ENCODE peak calls at places on chromosomes 13 and 19, in four cellular contexts. D, F, K and C are unnamed samples.

GRCh38 chr13:50170447-50171037 is 155.3 kb downstream of the KCNRG start:
- DNase-seq in D (no peak), F (peak; percentile 42), K (no peak), C (no peak)

GRCh38 chr13:32669030-32669646 is 82.9 kb downstream of the PDS5B start:
- DNase-seq in D (no peak), F (peak; percentile 68), K (no peak), C (no peak)

GRCh38 chr13:24516919-24517318 is 4.3 kb upstream of the PARP4 start:
- DNase-seq in D (no peak), F (no peak), K (no peak), C (no peak)

GRCh38 chr19:56566904-56567273 is 379 bp upstream of the ZNF470 start:
- DNase-seq in D (peak; percentile 63), F (peak; percentile 39), K (no peak), C (peak; percentile 49)

GRCh38 chr19:7346488-7346971 is 2.2 kb upstream of the ARHGEF18 start:
- DNase-seq in D (no peak), F (no peak), K (no peak), C (no peak)

GRCh38 chr13:65999441-65999840 is 1230.7 kb downstream of the PCDH9 start:
- DNase-seq in D (no peak), F (no peak), K (no peak), C (no peak)

GRCh38 chr13:51697181-51697580 is 106.8 kb downstream of the DHRS12 start:
- DNase-seq in D (no peak), F (peak; percentile 10), K (no peak), C (no peak)

GRCh38 chr19:23440207-23440606 is 44.9 kb upstream of the ZNF91 start:
- DNase-seq in D (no peak), F (no peak), K (no peak), C (peak; percentile 27)

GRCh38 chr19:14434157-14434501 is 1.0 kb downstream of the PKN1 start:
- DNase-seq in D (no peak), F (no peak), K (no peak), C (no peak)

GRCh38 chr13:111429064-111429558 is 108.7 kb downstream of the TEX29 start:
- DNase-seq in D (peak; percentile 70), F (peak; percentile 30), K (no peak), C (peak; percentile 82)

GRCh38 chr19:11481777-11482383 is 1.0 kb upstream of the ELAVL3 start:
- DNase-seq in D (peak; percentile 82), F (peak; percentile 81), K (peak; percentile 59), C (peak; percentile 97)

GRCh38 chr13:46297338-46297737 is 85.6 kb downstream of the LRRC63 start:
- DNase-seq in D (no peak), F (peak; percentile 15), K (no peak), C (no peak)

GRCh38 chr13:75482070-75482819 is at the start of gene TBC1D4:
- DNase-seq in D (peak; percentile 85), F (peak; percentile 87), K (peak; percentile 67), C (peak; percentile 92)

GRCh38 chr19:16338470-16339360 is 14.1 kb downstream of the KLF2 start:
- DNase-seq in D (no peak), F (peak; percentile 90), K (peak; percentile 69), C (no peak)

GRCh38 chr19:37955986-37956385 is 49.0 kb downstream of the SIPA1L3 start:
- DNase-seq in D (no peak), F (no peak), K (no peak), C (no peak)

GRCh38 chr13:99991013-99991805 is 9.6 kb downstream of the ZIC2 start:
- DNase-seq in D (peak; percentile 21), F (no peak), K (no peak), C (peak; percentile 60)

GRCh38 chr19:17949956-17950309 is 17.0 kb upstream of the KCNN1 start:
- DNase-seq in D (no peak), F (no peak), K (no peak), C (peak; percentile 79)

GRCh38 chr19:4660181-4660791 is 9.9 kb downstream of the MYDGF start:
- DNase-seq in D (no peak), F (no peak), K (no peak), C (peak; percentile 83)

GRCh38 chr19:590396-590745 is 690 bp downstream of the HCN2 start:
- DNase-seq in D (peak; percentile 39), F (peak; percentile 21), K (no peak), C (no peak)

GRCh38 chr19:3094638-3095374 is 644 bp downstream of the GNA11 start:
- DNase-seq in D (peak; percentile 46), F (peak; percentile 17), K (no peak), C (no peak)